ENCODE peak calls at places on chromosome 9, in six cellular contexts. One of them, this sample, is unnamed.

GRCh38 chr9:135394131-135394530 is 85.5 kb upstream of the PPP1R26 start:
- DNase-seq in left ventricle myocardium inferior: no peak
- DNase-seq in right lobe of liver: no peak
- DNase-seq in AG09309: no peak
- DNase-seq in dermis blood vessel endothelial cell: no peak
- DNase-seq in CD8-positive, alpha-beta memory T cell: no peak
- DNase-seq in this sample: no peak

GRCh38 chr9:100213730-100214477 is 114.9 kb downstream of the INVS start:
- DNase-seq in left ventricle myocardium inferior: no peak
- DNase-seq in right lobe of liver: no peak
- DNase-seq in AG09309: peak
- DNase-seq in dermis blood vessel endothelial cell: no peak
- DNase-seq in CD8-positive, alpha-beta memory T cell: no peak
- DNase-seq in this sample: no peak

GRCh38 chr9:128494743-128495124 is 9.8 kb upstream of the GLE1 start:
- DNase-seq in left ventricle myocardium inferior: no peak
- DNase-seq in right lobe of liver: no peak
- DNase-seq in AG09309: no peak
- DNase-seq in dermis blood vessel endothelial cell: no peak
- DNase-seq in CD8-positive, alpha-beta memory T cell: no peak
- DNase-seq in this sample: no peak

GRCh38 chr9:133532937-133533668 is 1.4 kb upstream of the ADAMTSL2 start:
- DNase-seq in left ventricle myocardium inferior: peak
- DNase-seq in right lobe of liver: peak
- DNase-seq in AG09309: no peak
- DNase-seq in dermis blood vessel endothelial cell: peak
- DNase-seq in CD8-positive, alpha-beta memory T cell: peak
- DNase-seq in this sample: peak

GRCh38 chr9:13810510-13810909 is 503.4 kb downstream of the NFIB start:
- DNase-seq in left ventricle myocardium inferior: no peak
- DNase-seq in right lobe of liver: no peak
- DNase-seq in AG09309: no peak
- DNase-seq in dermis blood vessel endothelial cell: no peak
- DNase-seq in CD8-positive, alpha-beta memory T cell: no peak
- DNase-seq in this sample: no peak

GRCh38 chr9:11328326-11328725 is 715.5 kb upstream of the PTPRD start:
- DNase-seq in left ventricle myocardium inferior: no peak
- DNase-seq in right lobe of liver: no peak
- DNase-seq in AG09309: no peak
- DNase-seq in dermis blood vessel endothelial cell: no peak
- DNase-seq in CD8-positive, alpha-beta memory T cell: no peak
- DNase-seq in this sample: no peak

GRCh38 chr9:36854034-36854433 is 180.0 kb downstream of the PAX5 start:
- DNase-seq in left ventricle myocardium inferior: no peak
- DNase-seq in right lobe of liver: no peak
- DNase-seq in AG09309: no peak
- DNase-seq in dermis blood vessel endothelial cell: no peak
- DNase-seq in CD8-positive, alpha-beta memory T cell: no peak
- DNase-seq in this sample: no peak

GRCh38 chr9:34059231-34059720 is 10.6 kb upstream of the UBAP2 start:
- DNase-seq in left ventricle myocardium inferior: no peak
- DNase-seq in right lobe of liver: no peak
- DNase-seq in AG09309: no peak
- DNase-seq in dermis blood vessel endothelial cell: no peak
- DNase-seq in CD8-positive, alpha-beta memory T cell: no peak
- DNase-seq in this sample: no peak

GRCh38 chr9:15306068-15306756 is 804 bp downstream of the TTC39B start:
- DNase-seq in left ventricle myocardium inferior: peak
- DNase-seq in right lobe of liver: peak
- DNase-seq in AG09309: no peak
- DNase-seq in dermis blood vessel endothelial cell: peak
- DNase-seq in CD8-positive, alpha-beta memory T cell: peak
- DNase-seq in this sample: peak

GRCh38 chr9:93261281-93261680 is 77.3 kb downstream of the WNK2 start:
- DNase-seq in left ventricle myocardium inferior: no peak
- DNase-seq in right lobe of liver: no peak
- DNase-seq in AG09309: no peak
- DNase-seq in dermis blood vessel endothelial cell: no peak
- DNase-seq in CD8-positive, alpha-beta memory T cell: no peak
- DNase-seq in this sample: peak

GRCh38 chr9:100472725-100473261 is at the start of gene TMEFF1:
- DNase-seq in left ventricle myocardium inferior: peak
- DNase-seq in right lobe of liver: no peak
- DNase-seq in AG09309: no peak
- DNase-seq in dermis blood vessel endothelial cell: peak
- DNase-seq in CD8-positive, alpha-beta memory T cell: peak
- DNase-seq in this sample: peak

GRCh38 chr9:28648723-28649122 is 1075.4 kb upstream of the C9orf72 start:
- DNase-seq in left ventricle myocardium inferior: no peak
- DNase-seq in right lobe of liver: no peak
- DNase-seq in AG09309: no peak
- DNase-seq in dermis blood vessel endothelial cell: no peak
- DNase-seq in CD8-positive, alpha-beta memory T cell: no peak
- DNase-seq in this sample: no peak

GRCh38 chr9:105064248-105065118 is 136.5 kb upstream of the ABCA1 start:
- DNase-seq in left ventricle myocardium inferior: peak
- DNase-seq in right lobe of liver: peak
- DNase-seq in AG09309: peak
- DNase-seq in dermis blood vessel endothelial cell: peak
- DNase-seq in CD8-positive, alpha-beta memory T cell: no peak
- DNase-seq in this sample: peak

GRCh38 chr9:96025995-96026572 is 150.6 kb downstream of the ERCC6L2 start:
- DNase-seq in left ventricle myocardium inferior: no peak
- DNase-seq in right lobe of liver: no peak
- DNase-seq in AG09309: no peak
- DNase-seq in dermis blood vessel endothelial cell: peak
- DNase-seq in CD8-positive, alpha-beta memory T cell: no peak
- DNase-seq in this sample: no peak

GRCh38 chr9:68709291-68709970 is 4.4 kb downstream of the PIP5K1B start:
- DNase-seq in left ventricle myocardium inferior: no peak
- DNase-seq in right lobe of liver: no peak
- DNase-seq in AG09309: no peak
- DNase-seq in dermis blood vessel endothelial cell: no peak
- DNase-seq in CD8-positive, alpha-beta memory T cell: no peak
- DNase-seq in this sample: no peak

GRCh38 chr9:120478208-120478607 is 101.8 kb downstream of the CDK5RAP2 start:
- DNase-seq in left ventricle myocardium inferior: no peak
- DNase-seq in right lobe of liver: no peak
- DNase-seq in AG09309: no peak
- DNase-seq in dermis blood vessel endothelial cell: no peak
- DNase-seq in CD8-positive, alpha-beta memory T cell: no peak
- DNase-seq in this sample: no peak

GRCh38 chr9:111898331-111899096 is 1.9 kb downstream of the UGCG start:
- DNase-seq in left ventricle myocardium inferior: no peak
- DNase-seq in right lobe of liver: no peak
- DNase-seq in AG09309: no peak
- DNase-seq in dermis blood vessel endothelial cell: no peak
- DNase-seq in CD8-positive, alpha-beta memory T cell: no peak
- DNase-seq in this sample: no peak

GRCh38 chr9:101738566-101739183 is at the start of gene GRIN3A:
- DNase-seq in left ventricle myocardium inferior: peak
- DNase-seq in right lobe of liver: peak
- DNase-seq in AG09309: no peak
- DNase-seq in dermis blood vessel endothelial cell: no peak
- DNase-seq in CD8-positive, alpha-beta memory T cell: no peak
- DNase-seq in this sample: peak

GRCh38 chr9:30925635-30926034 is 1458.8 kb upstream of the ACO1 start:
- DNase-seq in left ventricle myocardium inferior: no peak
- DNase-seq in right lobe of liver: no peak
- DNase-seq in AG09309: no peak
- DNase-seq in dermis blood vessel endothelial cell: no peak
- DNase-seq in CD8-positive, alpha-beta memory T cell: no peak
- DNase-seq in this sample: no peak

GRCh38 chr9:25716220-25716872 is 38.1 kb upstream of the TUSC1 start:
- DNase-seq in left ventricle myocardium inferior: no peak
- DNase-seq in right lobe of liver: no peak
- DNase-seq in AG09309: peak
- DNase-seq in dermis blood vessel endothelial cell: peak
- DNase-seq in CD8-positive, alpha-beta memory T cell: no peak
- DNase-seq in this sample: peak

GRCh38 chr9:35313911-35314310 is 152.1 kb downstream of the UNC13B start:
- DNase-seq in left ventricle myocardium inferior: no peak
- DNase-seq in right lobe of liver: no peak
- DNase-seq in AG09309: peak
- DNase-seq in dermis blood vessel endothelial cell: no peak
- DNase-seq in CD8-positive, alpha-beta memory T cell: no peak
- DNase-seq in this sample: no peak

GRCh38 chr9:26205316-26205715 is 527.1 kb upstream of the TUSC1 start:
- DNase-seq in left ventricle myocardium inferior: no peak
- DNase-seq in right lobe of liver: no peak
- DNase-seq in AG09309: no peak
- DNase-seq in dermis blood vessel endothelial cell: no peak
- DNase-seq in CD8-positive, alpha-beta memory T cell: no peak
- DNase-seq in this sample: no peak

GRCh38 chr9:89718635-89719034 is 113.8 kb downstream of the GADD45G start:
- DNase-seq in left ventricle myocardium inferior: no peak
- DNase-seq in right lobe of liver: no peak
- DNase-seq in AG09309: no peak
- DNase-seq in dermis blood vessel endothelial cell: no peak
- DNase-seq in CD8-positive, alpha-beta memory T cell: no peak
- DNase-seq in this sample: no peak

GRCh38 chr9:21801683-21802417 is 586 bp upstream of the MTAP start:
- DNase-seq in left ventricle myocardium inferior: peak
- DNase-seq in right lobe of liver: peak
- DNase-seq in AG09309: no peak
- DNase-seq in dermis blood vessel endothelial cell: peak
- DNase-seq in CD8-positive, alpha-beta memory T cell: no peak
- DNase-seq in this sample: peak

GRCh38 chr9:36725777-36726356 is 153.2 kb downstream of the MELK start:
- DNase-seq in left ventricle myocardium inferior: no peak
- DNase-seq in right lobe of liver: no peak
- DNase-seq in AG09309: no peak
- DNase-seq in dermis blood vessel endothelial cell: no peak
- DNase-seq in CD8-positive, alpha-beta memory T cell: no peak
- DNase-seq in this sample: no peak

GRCh38 chr9:77764894-77765780 is 117.0 kb upstream of the GNA14 start:
- DNase-seq in left ventricle myocardium inferior: no peak
- DNase-seq in right lobe of liver: no peak
- DNase-seq in AG09309: peak
- DNase-seq in dermis blood vessel endothelial cell: peak
- DNase-seq in CD8-positive, alpha-beta memory T cell: no peak
- DNase-seq in this sample: no peak